ENCODE peak calls at places on chromosomes 1 and 21, in six cellular contexts. R, X, M, C, L and P are unnamed samples.

GRCh38 chr1:41535236-41535720 is 50.8 kb upstream of the EDN2 start:
- DNase-seq in R (no peak), X (no peak), M (no peak), C (no peak), L (no peak), P (no peak)

GRCh38 chr1:159205225-159205624 is 550 bp downstream of the ACKR1 start:
- DNase-seq in R (peak), X (no peak), M (no peak), C (no peak), L (no peak), P (no peak)

GRCh38 chr1:66562561-66562960 is 28.6 kb downstream of the SGIP1 start:
- DNase-seq in R (no peak), X (no peak), M (no peak), C (no peak), L (no peak), P (no peak)

GRCh38 chr1:17405898-17406759 is 33.3 kb downstream of the RCC2 start:
- DNase-seq in R (peak), X (peak), M (peak), C (peak), L (no peak), P (peak)

GRCh38 chr1:216830836-216831235 is 107.6 kb upstream of the ESRRG start:
- DNase-seq in R (no peak), X (no peak), M (no peak), C (no peak), L (no peak), P (no peak)

GRCh38 chr1:169694304-169694703 is 17.1 kb downstream of the SELL start:
- DNase-seq in R (no peak), X (no peak), M (no peak), C (no peak), L (no peak), P (no peak)

GRCh38 chr1:46735708-46736324 is 16.9 kb upstream of the EFCAB14 start:
- DNase-seq in R (peak), X (peak), M (peak), C (peak), L (no peak), P (peak)

GRCh38 chr1:175481126-175482071 is 262.0 kb downstream of the TNR start:
- DNase-seq in R (peak), X (peak), M (no peak), C (peak), L (no peak), P (peak)

GRCh38 chr1:111992396-111992985 is 3.0 kb upstream of the KCND3 start:
- DNase-seq in R (no peak), X (no peak), M (no peak), C (no peak), L (no peak), P (no peak)

GRCh38 chr1:236164273-236164672 is 21.9 kb downstream of the GPR137B start:
- DNase-seq in R (no peak), X (no peak), M (no peak), C (no peak), L (no peak), P (no peak)

GRCh38 chr1:224434447-224435317 is at the start of gene WDR26:
- DNase-seq in R (peak), X (peak), M (peak), C (peak), L (peak), P (peak)

GRCh38 chr1:157955269-157955668 is 38.2 kb upstream of the KIRREL1 start:
- DNase-seq in R (no peak), X (no peak), M (no peak), C (no peak), L (no peak), P (no peak)

GRCh38 chr1:9721606-9722377 is 70.3 kb downstream of the PIK3CD start:
- DNase-seq in R (peak), X (peak), M (peak), C (no peak), L (no peak), P (peak)

GRCh38 chr1:16212251-16212961 is at the start of gene ARHGEF19:
- DNase-seq in R (no peak), X (no peak), M (no peak), C (no peak), L (no peak), P (no peak)

GRCh38 chr1:7705048-7705907 is 65.8 kb upstream of the VAMP3 start:
- DNase-seq in R (no peak), X (no peak), M (no peak), C (no peak), L (no peak), P (no peak)

GRCh38 chr1:213786683-213787082 is 201.1 kb upstream of the PROX1 start:
- DNase-seq in R (no peak), X (no peak), M (no peak), C (no peak), L (no peak), P (no peak)

GRCh38 chr1:92154934-92155333 is 62.8 kb upstream of the C1orf146 start:
- DNase-seq in R (no peak), X (no peak), M (no peak), C (no peak), L (no peak), P (no peak)

GRCh38 chr21:27772816-27773215 is 805.9 kb upstream of the ADAMTS5 start:
- DNase-seq in R (no peak), X (no peak), M (no peak), C (no peak), L (no peak), P (no peak)

GRCh38 chr1:100449477-100449876 is 88.5 kb upstream of the GPR88 start:
- DNase-seq in R (no peak), X (no peak), M (no peak), C (no peak), L (no peak), P (no peak)

GRCh38 chr1:110210604-110211502 is 739 bp downstream of the KCNC4 start:
- DNase-seq in R (peak), X (peak), M (no peak), C (no peak), L (no peak), P (peak)

GRCh38 chr1:91768120-91768519 is 117.8 kb downstream of the TGFBR3 start:
- DNase-seq in R (no peak), X (no peak), M (no peak), C (no peak), L (no peak), P (no peak)

GRCh38 chr1:193087893-193088292 is 17.3 kb downstream of the GLRX2 start:
- DNase-seq in R (no peak), X (no peak), M (no peak), C (no peak), L (no peak), P (no peak)

GRCh38 chr1:1208713-1209433 is 2.5 kb upstream of the TNFRSF18 start:
- DNase-seq in R (peak), X (no peak), M (no peak), C (peak), L (no peak), P (no peak)
- TF ChIP-seq BHLHE40 in R (no peak), X (no peak), M (no peak), C (no peak), L (peak), P (no peak)

GRCh38 chr21:39057121-39057520 is 126.1 kb downstream of the PSMG1 start:
- DNase-seq in R (no peak), X (no peak), M (no peak), C (no peak), L (no peak), P (no peak)
- TF ChIP-seq BHLHE40 in R (no peak), X (no peak), M (no peak), C (no peak), L (no peak), P (no peak)

GRCh38 chr1:15152318-15153183 is 996 bp upstream of the TMEM51 start:
- DNase-seq in R (peak), X (peak), M (peak), C (peak), L (no peak), P (peak)
- TF ChIP-seq BHLHE40 in R (no peak), X (no peak), M (no peak), C (peak), L (no peak), P (no peak)

DNA sequence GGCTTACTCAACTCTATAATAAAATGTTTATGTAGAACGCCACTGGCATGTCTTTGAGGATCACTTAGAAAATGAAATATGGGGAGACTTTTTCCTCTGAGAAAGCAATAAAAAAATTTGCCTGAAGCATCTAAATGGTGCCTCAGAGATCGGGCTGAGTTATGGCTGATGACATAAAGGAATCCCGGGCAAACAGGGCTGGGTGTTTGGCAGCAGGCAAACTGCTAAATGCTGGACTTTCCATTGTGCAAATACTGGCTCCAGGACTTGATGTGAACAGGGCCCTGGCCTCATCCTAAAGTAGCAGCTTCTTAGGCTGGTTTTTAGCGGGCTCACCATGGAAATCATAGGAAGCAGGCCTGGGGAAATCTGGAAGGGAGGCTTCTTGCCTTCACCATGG is 44.5 kb upstream of the C1orf87 start:
- DNase-seq in R (no peak), X (no peak), M (no peak), C (no peak), L (no peak), P (no peak)
- TF ChIP-seq BHLHE40 in R (no peak), X (no peak), M (no peak), C (no peak), L (no peak), P (no peak)

GRCh38 chr1:24191860-24192259 is 4.8 kb upstream of the IFNLR1 start:
- DNase-seq in R (peak), X (no peak), M (no peak), C (peak), L (no peak), P (peak)

GRCh38 chr1:24186711-24186992 is 437 bp downstream of the IFNLR1 start:
- DNase-seq in R (no peak), X (no peak), M (no peak), C (no peak), L (no peak), P (no peak)

GRCh38 chr1:24190970-24191570 is 4.0 kb upstream of the IFNLR1 start:
- DNase-seq in R (no peak), X (no peak), M (no peak), C (no peak), L (peak), P (no peak)

GRCh38 chr1:24186993-24187790 is at the start of gene IFNLR1:
- DNase-seq in R (no peak), X (peak), M (peak), C (no peak), L (no peak), P (peak)

GRCh38 chr1:24189528-24189927 is 2.4 kb upstream of the IFNLR1 start:
- DNase-seq in R (no peak), X (no peak), M (no peak), C (no peak), L (peak), P (no peak)
- TF ChIP-seq BHLHE40 in R (no peak), X (no peak), M (no peak), C (no peak), L (peak), P (no peak)

DNA sequence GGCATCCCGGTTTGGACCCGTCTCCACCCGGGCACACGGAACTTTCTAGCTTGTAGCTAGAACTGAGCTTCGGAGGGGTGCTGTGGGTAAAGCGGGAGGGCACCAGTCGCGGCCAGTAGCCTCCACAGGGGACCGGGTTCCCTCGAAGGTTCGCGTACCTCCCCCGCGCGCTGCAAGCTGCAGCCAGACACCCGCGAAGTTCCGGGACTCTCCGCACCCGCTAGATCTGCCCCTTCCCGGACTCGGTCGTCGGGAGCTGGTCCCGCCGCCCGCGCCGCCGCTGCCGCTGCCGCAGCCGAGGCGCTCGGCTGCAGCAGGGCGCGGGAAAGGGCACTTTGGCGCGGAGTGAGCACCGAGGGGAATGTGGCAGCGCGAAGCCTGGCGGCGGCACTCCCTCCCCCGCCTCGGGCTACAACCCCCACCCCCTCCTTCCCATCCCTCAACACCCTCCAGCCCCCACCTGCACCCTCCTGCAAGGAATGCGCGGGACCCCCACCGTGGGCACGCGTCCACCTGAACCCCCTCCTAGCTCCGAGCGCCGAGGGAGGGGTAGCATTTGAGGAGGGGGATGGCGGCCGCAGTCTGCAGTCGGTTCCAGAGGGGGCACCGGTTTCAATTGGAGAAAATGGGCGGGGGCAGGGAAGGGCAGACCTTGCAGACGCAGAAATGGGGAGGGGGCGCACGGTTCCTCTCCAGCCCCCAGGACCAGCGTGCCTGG is 1.1 kb downstream of the CSMD2 start:
- DNase-seq in R (no peak), X (no peak), M (no peak), C (no peak), L (no peak), P (no peak)
- TF ChIP-seq BHLHE40 in R (no peak), X (no peak), M (no peak), C (no peak), L (no peak), P (no peak)

GRCh38 chr1:56855190-56855589 is 593 bp downstream of the C8A start:
- DNase-seq in R (no peak), X (no peak), M (no peak), C (no peak), L (no peak), P (no peak)

GRCh38 chr1:56854521-56855099 is at the start of gene C8A:
- DNase-seq in R (no peak), X (no peak), M (peak), C (no peak), L (no peak), P (no peak)

GRCh38 chr1:56852478-56852877 is 2.1 kb upstream of the C8A start:
- DNase-seq in R (no peak), X (no peak), M (peak), C (no peak), L (no peak), P (no peak)

GRCh38 chr1:56856186-56856585 is 1.6 kb downstream of the C8A start:
- DNase-seq in R (no peak), X (no peak), M (no peak), C (no peak), L (no peak), P (no peak)
- TF ChIP-seq BHLHE40 in R (no peak), X (no peak), M (no peak), C (no peak), L (no peak), P (no peak)

GRCh38 chr1:219794085-219794743 is 134.1 kb downstream of the SLC30A10 start:
- DNase-seq in R (no peak), X (no peak), M (no peak), C (no peak), L (peak), P (no peak)

GRCh38 chr1:219801433-219801832 is 126.9 kb downstream of the SLC30A10 start:
- DNase-seq in R (no peak), X (no peak), M (no peak), C (no peak), L (no peak), P (no peak)

GRCh38 chr1:219797683-219798082 is 130.7 kb downstream of the SLC30A10 start:
- DNase-seq in R (no peak), X (no peak), M (no peak), C (no peak), L (no peak), P (no peak)

GRCh38 chr1:219797009-219797408 is 131.3 kb downstream of the SLC30A10 start:
- DNase-seq in R (no peak), X (no peak), M (no peak), C (peak), L (no peak), P (no peak)

DNA sequence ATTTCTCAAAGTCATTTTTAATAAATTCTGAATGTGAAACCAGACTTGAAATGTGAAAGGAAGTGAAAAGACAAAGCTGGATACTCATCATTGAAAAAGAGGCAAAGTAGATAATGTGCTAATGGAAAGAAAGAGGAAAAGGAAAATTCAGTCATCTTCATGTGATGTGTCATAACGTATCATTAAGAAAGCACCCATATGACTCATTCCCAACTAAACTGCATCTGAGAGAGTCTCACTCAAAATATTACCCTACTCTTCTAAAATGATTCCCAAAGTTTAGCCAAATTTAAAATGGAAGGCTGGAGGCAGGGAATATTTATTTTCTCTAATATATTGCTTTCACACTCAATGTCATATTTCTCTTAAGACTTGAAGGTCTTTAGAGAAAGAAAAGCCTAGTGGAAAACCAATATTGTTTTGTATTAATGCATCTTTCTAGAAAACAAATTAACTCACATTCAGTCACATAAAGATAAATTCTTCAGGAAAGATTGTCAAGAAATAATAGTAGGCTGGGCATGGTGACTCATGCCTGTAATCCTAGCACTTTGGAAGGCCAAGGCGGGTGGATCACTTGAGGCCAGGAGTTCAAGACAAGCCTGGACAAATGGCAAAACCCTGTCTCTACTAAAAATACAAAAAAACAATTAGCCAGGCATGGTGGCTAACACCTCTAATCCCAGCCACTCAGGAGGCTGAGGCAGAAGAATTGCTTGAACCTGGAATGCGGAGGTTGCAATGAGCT is 129.9 kb downstream of the SLC30A10 start:
- DNase-seq in R (no peak), X (no peak), M (no peak), C (peak), L (no peak), P (no peak)
- TF ChIP-seq BHLHE40 in R (no peak), X (no peak), M (no peak), C (no peak), L (no peak), P (no peak)

GRCh38 chr21:21730524-21730923 is 732.3 kb downstream of the NCAM2 start:
- DNase-seq in R (no peak), X (no peak), M (no peak), C (peak), L (no peak), P (no peak)
- TF ChIP-seq BHLHE40 in R (no peak), X (no peak), M (no peak), C (no peak), L (no peak), P (no peak)

DNA sequence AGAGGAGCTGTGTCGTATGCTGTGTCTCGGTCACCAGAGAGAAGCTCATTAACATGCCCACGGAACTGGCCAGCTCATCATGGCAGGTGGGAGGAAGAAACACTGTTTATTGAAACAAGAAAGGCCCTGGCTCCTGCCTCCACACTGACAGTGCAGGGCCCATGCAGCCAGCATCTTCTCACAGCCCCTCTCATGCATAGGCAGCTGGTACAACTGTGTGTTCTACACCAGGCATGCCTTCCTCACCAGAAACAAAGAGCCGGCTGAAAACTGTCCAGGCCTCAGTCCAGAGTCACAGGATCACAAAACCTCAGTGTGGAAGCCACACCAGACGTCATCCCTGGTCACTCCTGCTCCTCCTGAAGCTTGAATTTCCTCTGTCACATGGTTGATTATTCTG is 106.0 kb downstream of the UBE2U start:
- DNase-seq in R (no peak), X (no peak), M (no peak), C (no peak), L (no peak), P (no peak)
- TF ChIP-seq BHLHE40 in R (no peak), X (no peak), M (no peak), C (no peak), L (no peak), P (no peak)